ENCODE peak calls at places on chromosomes 11 and 22, in four cellular contexts. G, B, L and Q are unnamed samples.

GRCh38 chr11:111418436-111418787 is 39.3 kb upstream of the POU2AF1 start:
- DNase-seq in G (no peak), B (no peak), L (no peak), Q (no peak)

GRCh38 chr11:76652989-76653673 is 17.4 kb downstream of the LRRC32 start:
- DNase-seq in G (no peak), B (no peak), L (no peak), Q (no peak)

GRCh38 chr22:39185601-39186012 is 33.1 kb upstream of the CBX7 start:
- DNase-seq in G (peak), B (no peak), L (no peak), Q (no peak)

GRCh38 chr11:69101100-69101791 is 52.5 kb downstream of the TPCN2 start:
- DNase-seq in G (peak), B (peak), L (peak), Q (peak)

GRCh38 chr11:117380676-117381075 is 53.0 kb downstream of the CEP164 start:
- DNase-seq in G (no peak), B (no peak), L (no peak), Q (no peak)

GRCh38 chr11:60948251-60948650 is 3.7 kb downstream of the SLC15A3 start:
- DNase-seq in G (no peak), B (no peak), L (no peak), Q (no peak)

GRCh38 chr11:36774603-36775002 is 176.6 kb upstream of the RAG2 start:
- DNase-seq in G (peak), B (no peak), L (no peak), Q (peak)

GRCh38 chr11:19670030-19670761 is 42.4 kb upstream of the NAV2 start:
- DNase-seq in G (peak), B (peak), L (peak), Q (no peak)

GRCh38 chr11:85810521-85810870 is 445 bp downstream of the SYTL2 start:
- DNase-seq in G (no peak), B (no peak), L (peak), Q (no peak)

GRCh38 chr11:101797335-101797734 is 117.5 kb upstream of the CEP126 start:
- DNase-seq in G (no peak), B (no peak), L (no peak), Q (peak)

GRCh38 chr22:19355413-19356157 is 64.1 kb upstream of the CLTCL1 start:
- DNase-seq in G (no peak), B (no peak), L (no peak), Q (no peak)

GRCh38 chr11:12938590-12939247 is 70.4 kb upstream of the RASSF10 start:
- DNase-seq in G (no peak), B (no peak), L (no peak), Q (no peak)

GRCh38 chr11:103110406-103110805 is 1.2 kb downstream of the DYNC2H1 start:
- DNase-seq in G (peak), B (no peak), L (no peak), Q (peak)

GRCh38 chr11:132318421-132319157 is 948.2 kb downstream of the NTM start:
- DNase-seq in G (peak), B (no peak), L (no peak), Q (peak)

GRCh38 chr11:13775471-13775870 is 107.0 kb downstream of the FAR1 start:
- DNase-seq in G (no peak), B (no peak), L (no peak), Q (no peak)

GRCh38 chr11:8341966-8342365 is 78.3 kb upstream of the LMO1 start:
- DNase-seq in G (no peak), B (no peak), L (no peak), Q (peak)

GRCh38 chr11:72243567-72244316 is at the start of gene PHOX2A:
- DNase-seq in G (no peak), B (no peak), L (peak), Q (no peak)

GRCh38 chr11:75380716-75381420 is 18.4 kb upstream of the RPS3 start:
- DNase-seq in G (no peak), B (no peak), L (no peak), Q (peak)

GRCh38 chr22:30877662-30878515 is 90.7 kb downstream of the MORC2 start:
- DNase-seq in G (no peak), B (no peak), L (no peak), Q (peak)

GRCh38 chr11:107999759-108000455 is 8.8 kb upstream of the CUL5 start:
- DNase-seq in G (peak), B (peak), L (peak), Q (peak)

GRCh38 chr11:14029971-14030531 is 67.5 kb downstream of the SPON1 start:
- DNase-seq in G (peak), B (no peak), L (no peak), Q (peak)

GRCh38 chr22:43270314-43270908 is 72.8 kb downstream of the SCUBE1 start:
- DNase-seq in G (no peak), B (no peak), L (peak), Q (peak)
- TF ChIP-seq CTCF in G (peak), B (peak), L (peak), Q (peak)

GRCh38 chr22:23904855-23905254 is 10.7 kb downstream of the MIF start:
- DNase-seq in G (no peak), B (no peak), L (no peak), Q (no peak)
- H2AFZ ChIP-seq in G (no peak), B (no peak), L (no peak), Q (no peak)

GRCh38 chr22:24706732-24707476 is 67.6 kb downstream of the PIWIL3 start:
- DNase-seq in G (no peak), B (no peak), L (no peak), Q (no peak)

GRCh38 chr22:24707477-24707816 is 67.1 kb downstream of the PIWIL3 start:
- DNase-seq in G (no peak), B (peak), L (peak), Q (no peak)

GRCh38 chr22:24703101-24703500 is 71.4 kb downstream of the PIWIL3 start:
- DNase-seq in G (peak), B (no peak), L (no peak), Q (no peak)

DNA sequence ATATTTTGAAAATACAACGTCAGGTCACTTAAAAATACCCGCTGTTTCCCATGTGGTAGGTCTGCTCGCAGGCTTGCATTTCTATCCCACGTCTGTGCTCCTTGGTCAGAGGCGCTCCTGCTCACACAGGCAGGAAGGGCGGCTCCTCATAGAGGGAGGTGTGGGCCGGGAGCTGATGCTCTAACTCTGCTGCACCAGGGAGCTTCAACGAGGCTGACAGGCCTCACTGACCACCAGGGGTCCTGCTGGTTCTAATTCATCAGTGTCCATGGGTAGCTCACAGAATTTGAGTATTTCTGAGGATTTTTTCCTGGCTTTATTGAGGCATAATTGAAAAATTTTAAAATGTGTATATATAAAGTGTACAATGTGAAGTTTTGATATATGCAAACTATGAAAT is 68.5 kb downstream of the PIWIL3 start:
- DNase-seq in G (no peak), B (no peak), L (peak), Q (no peak)
- TF ChIP-seq CTCF in G (no peak), B (peak), L (peak), Q (peak)

GRCh38 chr22:41057076-41057475 is 35.3 kb upstream of the EP300 start:
- DNase-seq in G (no peak), B (no peak), L (no peak), Q (no peak)

GRCh38 chr22:41048791-41049717 is 43.3 kb upstream of the EP300 start:
- DNase-seq in G (peak), B (no peak), L (peak), Q (no peak)

GRCh38 chr22:41050873-41051272 is 41.5 kb upstream of the EP300 start:
- DNase-seq in G (no peak), B (no peak), L (no peak), Q (no peak)

GRCh38 chr22:41047741-41048140 is 44.7 kb upstream of the EP300 start:
- DNase-seq in G (no peak), B (no peak), L (no peak), Q (no peak)

GRCh38 chr22:41052661-41053490 is 39.5 kb upstream of the EP300 start:
- DNase-seq in G (peak), B (no peak), L (no peak), Q (peak)
- H2AFZ ChIP-seq in G (no peak), B (peak), L (no peak), Q (peak)

GRCh38 chr11:63901660-63902059 is 15.3 kb downstream of the RCOR2 start:
- DNase-seq in G (no peak), B (no peak), L (no peak), Q (peak)
- TF ChIP-seq CTCF in G (peak), B (peak), L (peak), Q (peak)

GRCh38 chr11:15941206-15941770 is 415.1 kb downstream of the SOX6 start:
- DNase-seq in G (no peak), B (no peak), L (peak), Q (no peak)
- H2AFZ ChIP-seq in G (peak), B (no peak), L (peak), Q (no peak)

GRCh38 chr11:119572481-119573424 is 149.8 kb upstream of the THY1 start:
- DNase-seq in G (peak), B (peak), L (no peak), Q (peak)
- TF ChIP-seq CTCF in G (no peak), B (peak), L (peak), Q (peak)

DNA sequence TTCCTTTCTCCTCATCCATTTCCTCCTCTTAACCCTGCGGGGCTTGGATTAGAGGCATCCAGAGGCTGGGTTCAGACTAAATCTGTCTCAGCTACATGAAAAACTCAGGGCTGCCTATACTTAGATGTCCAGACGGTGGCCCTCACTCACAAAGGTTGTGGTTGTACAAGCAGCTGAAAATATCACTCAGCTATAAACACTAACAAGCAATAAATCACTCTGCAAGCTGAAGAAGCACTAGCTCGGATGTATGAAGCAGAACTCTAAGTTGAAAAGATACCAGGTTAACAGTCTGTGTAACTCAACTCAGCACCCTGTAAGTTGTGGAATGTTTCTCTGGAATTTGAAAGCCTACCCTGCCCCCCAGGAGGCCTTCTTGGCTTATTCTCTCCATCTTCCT is 82.9 kb downstream of the EXT2 start:
- DNase-seq in G (no peak), B (no peak), L (peak), Q (no peak)
- H2AFZ ChIP-seq in G (no peak), B (no peak), L (no peak), Q (no peak)

DNA sequence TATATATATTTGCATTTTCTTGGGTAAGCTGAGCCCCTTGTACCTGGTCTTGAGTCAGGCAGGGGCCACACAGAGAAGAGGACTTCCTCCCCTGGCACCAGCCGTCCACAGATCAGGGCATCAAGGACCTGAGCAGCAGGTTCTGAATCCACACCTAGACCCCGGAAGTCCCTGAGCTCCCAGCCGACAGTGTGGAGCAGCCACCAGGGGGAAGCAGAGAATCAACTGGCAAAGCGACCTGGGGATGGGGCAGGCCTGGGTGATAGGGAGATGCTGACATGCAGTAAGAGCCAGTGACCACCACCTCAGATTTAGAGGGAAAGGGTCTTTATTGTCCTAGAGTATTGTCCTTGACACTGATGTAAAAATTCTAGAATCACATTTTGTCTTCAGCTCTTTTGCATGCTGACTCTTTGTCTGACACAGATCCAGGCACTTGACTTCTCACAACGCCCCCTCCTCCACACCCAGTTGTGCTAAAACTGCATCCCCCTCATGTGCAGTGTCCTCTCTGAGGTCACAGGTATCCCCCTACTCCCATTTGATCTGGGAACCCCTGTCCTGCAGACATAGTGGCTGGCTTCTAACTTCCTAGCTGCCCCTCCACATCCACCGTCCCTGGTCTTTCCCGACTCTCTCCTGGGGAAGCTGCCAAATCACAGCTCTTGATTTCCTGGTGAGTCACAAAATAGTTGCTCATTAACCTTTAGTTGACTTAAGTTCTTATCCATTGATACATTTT is 109.3 kb downstream of the GGTLC2 start:
- DNase-seq in G (peak), B (peak), L (peak), Q (peak)
- TF ChIP-seq CTCF in G (peak), B (peak), L (peak), Q (peak)